ENCODE peak calls at places on chromosomes 13 and 19, in five cellular contexts. X is fibroblast of lung, J is NCI-H748 treated with DMSO at 0.1 percent for 48 hours, Z is tibial nerve, I is iPS DF 6.9. U is an unnamed sample.

GRCh38 chr13:40148103-40148502 is 492.6 kb downstream of the COG6 start:
- DNase-seq in X (no peak), J (no peak), Z (no peak), I (no peak), U (no peak)

GRCh38 chr19:35349614-35350521 is 2.2 kb downstream of the FFAR1 start:
- DNase-seq in X (no peak), J (no peak), Z (no peak), I (no peak), U (no peak)

GRCh38 chr13:37187110-37187509 is 81.6 kb upstream of the CSNK1A1L start:
- DNase-seq in X (no peak), J (no peak), Z (no peak), I (no peak), U (peak)

GRCh38 chr13:27171830-27172494 is 351 bp upstream of the USP12 start:
- DNase-seq in X (peak), J (peak), Z (peak), I (peak), U (peak)

GRCh38 chr13:46698015-46698414 is 98.9 kb downstream of the ESD start:
- DNase-seq in X (no peak), J (no peak), Z (peak), I (no peak), U (no peak)

GRCh38 chr13:48891586-48891985 is 84.1 kb upstream of the FNDC3A start:
- DNase-seq in X (peak), J (no peak), Z (no peak), I (no peak), U (peak)

GRCh38 chr19:5534787-5535586 is 32.8 kb downstream of the TINCR start:
- DNase-seq in X (peak), J (no peak), Z (no peak), I (no peak), U (peak)

GRCh38 chr19:39409207-39409885 is 2.7 kb downstream of the ZFP36 start:
- DNase-seq in X (no peak), J (peak), Z (peak), I (no peak), U (peak)

GRCh38 chr13:113041293-113041690 is 64.3 kb upstream of the F7 start:
- DNase-seq in X (no peak), J (no peak), Z (no peak), I (no peak), U (no peak)

GRCh38 chr13:77836423-77836822 is 82.2 kb downstream of the EDNRB start:
- DNase-seq in X (peak), J (no peak), Z (no peak), I (no peak), U (peak)

GRCh38 chr13:46111151-46111550 is 6.3 kb upstream of the CPB2 start:
- DNase-seq in X (no peak), J (no peak), Z (no peak), I (no peak), U (no peak)

GRCh38 chr13:50198508-50198907 is 183.3 kb downstream of the KCNRG start:
- DNase-seq in X (peak), J (peak), Z (peak), I (no peak), U (no peak)

GRCh38 chr19:21474671-21475181 is 30.7 kb upstream of the ZNF429 start:
- DNase-seq in X (peak), J (peak), Z (peak), I (no peak), U (peak)

GRCh38 chr19:6020166-6020967 is 42.4 kb upstream of the RANBP3 start:
- DNase-seq in X (no peak), J (peak), Z (no peak), I (no peak), U (no peak)

GRCh38 chr13:107209811-107210210 is 641.9 kb upstream of the ARGLU1 start:
- DNase-seq in X (peak), J (no peak), Z (no peak), I (no peak), U (no peak)

GRCh38 chr13:110070511-110071120 is 236.3 kb downstream of the COL4A1 start:
- DNase-seq in X (peak), J (no peak), Z (no peak), I (no peak), U (no peak)

GRCh38 chr19:29013325-29013724 is 199.6 kb downstream of the UQCRFS1 start:
- DNase-seq in X (no peak), J (no peak), Z (no peak), I (no peak), U (no peak)

GRCh38 chr13:64369121-64369520 is 2861.0 kb downstream of the PCDH9 start:
- DNase-seq in X (peak), J (no peak), Z (no peak), I (no peak), U (no peak)

GRCh38 chr13:59680429-59681024 is 483.2 kb downstream of the DIAPH3 start:
- DNase-seq in X (peak), J (peak), Z (no peak), I (no peak), U (peak)

GRCh38 chr13:72113070-72113469 is 246.1 kb upstream of the DACH1 start:
- DNase-seq in X (no peak), J (no peak), Z (no peak), I (no peak), U (no peak)

GRCh38 chr19:5403968-5404640 is 51.1 kb upstream of the ZNRF4 start:
- DNase-seq in X (peak), J (no peak), Z (peak), I (peak), U (peak)

GRCh38 chr13:25654332-25654731 is 282.6 kb downstream of the ATP8A2 start:
- DNase-seq in X (no peak), J (no peak), Z (no peak), I (no peak), U (no peak)

GRCh38 chr13:22696433-22696832 is 484.3 kb upstream of the SGCG start:
- DNase-seq in X (no peak), J (no peak), Z (no peak), I (no peak), U (no peak)

GRCh38 chr13:104318121-104318520 is 1251.9 kb upstream of the SLC10A2 start:
- DNase-seq in X (peak), J (no peak), Z (no peak), I (no peak), U (no peak)

GRCh38 chr19:42420055-42420544 is 7.1 kb downstream of the LIPE start:
- DNase-seq in X (peak), J (peak), Z (no peak), I (no peak), U (peak)

GRCh38 chr19:41016488-41017071 is 25.5 kb downstream of the CYP2B6 start:
- DNase-seq in X (no peak), J (no peak), Z (no peak), I (no peak), U (no peak)